ENCODE peak calls at places on chromosomes 5 and 9, in eight cellular contexts. E, U, T, C, Q, S, L and I are unnamed samples.
A peak's percentile ranks its signal among the peaks of the same experiment; 100 is the strongest.

GRCh38 chr5:95843733-95844223 is 21.3 kb upstream of the GLRX start:
- DNase-seq in T (no peak), C (no peak), L (no peak), Q (no peak), E (no peak), U (no peak), S (no peak), I (peak; percentile 33)

GRCh38 chr5:11385251-11385900 is 518.9 kb downstream of the CTNND2 start:
- DNase-seq in C (no peak), U (no peak), L (no peak), T (no peak), S (no peak), E (no peak), Q (no peak), I (no peak)

GRCh38 chr5:95241-95980 is 3.4 kb downstream of the PLEKHG4B start:
- DNase-seq in C (no peak), L (no peak), E (no peak), S (no peak), T (no peak), Q (no peak), U (no peak), I (no peak)

GRCh38 chr5:173785866-173786265 is 102.3 kb upstream of the CPEB4 start:
- DNase-seq in U (no peak), Q (no peak), E (no peak), S (no peak), T (no peak), L (no peak), C (no peak), I (no peak)

GRCh38 chr9:106657951-106658350 is 205.0 kb upstream of the ZNF462 start:
- DNase-seq in E (no peak), T (no peak), S (no peak), L (no peak), Q (no peak), U (no peak), C (no peak), I (no peak)

GRCh38 chr5:3179220-3179619 is 416.4 kb upstream of the IRX1 start:
- DNase-seq in E (no peak), S (no peak), U (no peak), C (no peak), T (no peak), Q (no peak), L (no peak), I (no peak)

GRCh38 chr5:88886756-88887741 is 4.1 kb upstream of the MEF2C start:
- DNase-seq in T (no peak), E (no peak), S (no peak), C (no peak), Q (no peak), L (no peak), U (no peak), I (no peak)

GRCh38 chr5:5356765-5357164 is 65.7 kb upstream of the ICE1 start:
- DNase-seq in C (no peak), E (no peak), T (no peak), S (no peak), U (no peak), Q (no peak), L (no peak), I (no peak)

GRCh38 chr5:167870055-167870454 is 421.4 kb upstream of the WWC1 start:
- DNase-seq in L (no peak), Q (peak; percentile 25), C (no peak), T (no peak), U (no peak), E (no peak), S (no peak), I (no peak)

GRCh38 chr5:61053937-61054336 is 108.3 kb downstream of the SMIM15 start:
- DNase-seq in Q (no peak), U (no peak), C (no peak), E (no peak), S (peak; percentile 25), T (no peak), L (no peak), I (no peak)

GRCh38 chr5:14268738-14269137 is 125.6 kb downstream of the TRIO start:
- DNase-seq in U (no peak), L (no peak), T (no peak), E (no peak), Q (no peak), S (peak; percentile 50), C (no peak), I (no peak)

GRCh38 chr9:74645007-74645639 is 148.0 kb downstream of the RORB start:
- DNase-seq in T (no peak), U (no peak), C (peak; percentile 6), E (peak; percentile 12), L (peak; percentile 63), S (no peak), Q (peak; percentile 8), I (no peak)

GRCh38 chr9:12784461-12785250 is 9.8 kb downstream of the LURAP1L start:
- DNase-seq in S (peak; percentile 98), T (peak; percentile 78), E (peak; percentile 89), C (no peak), L (no peak), U (no peak), Q (peak; percentile 94), I (peak; percentile 76)

GRCh38 chr5:86461169-86461956 is 156.4 kb upstream of the COX7C start:
- DNase-seq in S (no peak), U (no peak), L (peak; percentile 28), E (peak; percentile 60), C (no peak), Q (no peak), T (no peak), I (peak; percentile 76)

GRCh38 chr5:83718195-83718825 is 2.3 kb downstream of the HAPLN1 start:
- DNase-seq in E (peak; percentile 79), T (no peak), S (peak; percentile 73), L (peak; percentile 86), U (no peak), Q (peak; percentile 44), C (peak; percentile 47), I (peak; percentile 25)

GRCh38 chr9:79946718-79947117 is 375.0 kb downstream of the TLE4 start:
- DNase-seq in E (no peak), T (no peak), U (no peak), Q (no peak), C (no peak), L (no peak), S (peak; percentile 32), I (no peak)

GRCh38 chr5:76402251-76402879 is 720 bp upstream of the IQGAP2 start:
- DNase-seq in L (peak; percentile 90), C (peak; percentile 68), S (no peak), E (peak; percentile 54), U (peak; percentile 36), T (peak; percentile 34), Q (no peak), I (peak; percentile 66)

GRCh38 chr5:58481066-58481676 is 10.1 kb upstream of the GAPT start:
- DNase-seq in C (no peak), E (no peak), S (no peak), L (no peak), Q (no peak), T (no peak), U (no peak), I (no peak)

GRCh38 chr5:167699434-167699833 is 592.0 kb upstream of the WWC1 start:
- DNase-seq in E (peak; percentile 97), C (no peak), Q (peak; percentile 94), L (peak; percentile 55), S (peak; percentile 99), T (no peak), U (no peak), I (peak; percentile 79)

GRCh38 chr9:81848472-81848871 is 79.8 kb upstream of the SPATA31D4 start:
- DNase-seq in C (no peak), T (no peak), L (peak; percentile 66), Q (peak; percentile 19), U (no peak), S (peak; percentile 66), E (no peak), I (no peak)